ENCODE peak calls at places on chromosome 6, in ten cellular contexts. Z is left ventricle myocardium inferior; T is sigmoid colon; G is upper lobe of left lung; H is esophagus squamous epithelium; R is choroid plexus epithelial cell; P is CD8-positive, alpha-beta T cell; K is AG10803; A is DND-41; F is left lung. N is an unnamed sample.

GRCh38 chr6:25753079-25753478 is 1.5 kb upstream of the SLC17A4 start:
- DNase-seq in Z (no peak), T (no peak), G (no peak), H (no peak), R (no peak), P (no peak), K (no peak), A (no peak), F (no peak), N (no peak)

GRCh38 chr6:170091000-170091638 is 199.8 kb downstream of the DLL1 start:
- DNase-seq in Z (no peak), T (peak; percentile 38), G (peak; percentile 14), H (no peak), R (no peak), P (no peak), K (no peak), A (no peak), F (peak; percentile 19), N (no peak)

GRCh38 chr6:6105472-6106036 is 98.8 kb upstream of the NRN1 start:
- DNase-seq in Z (no peak), T (no peak), G (no peak), H (no peak), R (no peak), P (no peak), K (no peak), A (no peak), F (no peak), N (no peak)

GRCh38 chr6:136524339-136524935 is 25.8 kb downstream of the MAP7 start:
- DNase-seq in Z (no peak), T (no peak), G (no peak), H (no peak), R (no peak), P (no peak), K (no peak), A (no peak), F (no peak), N (no peak)

GRCh38 chr6:16511048-16511660 is 250.1 kb downstream of the ATXN1 start:
- DNase-seq in Z (no peak), T (no peak), G (no peak), H (no peak), R (peak; percentile 66), P (no peak), K (peak; percentile 56), A (no peak), F (no peak), N (peak; percentile 57)

GRCh38 chr6:157224178-157224956 is 99.0 kb downstream of the TMEM242 start:
- DNase-seq in Z (no peak), T (no peak), G (no peak), H (no peak), R (no peak), P (no peak), K (no peak), A (no peak), F (no peak), N (no peak)

GRCh38 chr6:16488813-16489212 is 250.4 kb downstream of the GMPR start:
- DNase-seq in Z (no peak), T (no peak), G (no peak), H (no peak), R (no peak), P (no peak), K (no peak), A (no peak), F (no peak), N (no peak)

GRCh38 chr6:170031684-170032121 is 259.2 kb downstream of the DLL1 start:
- DNase-seq in Z (peak; percentile 11), T (peak; percentile 59), G (peak; percentile 14), H (no peak), R (no peak), P (no peak), K (no peak), A (no peak), F (no peak), N (no peak)

DNA sequence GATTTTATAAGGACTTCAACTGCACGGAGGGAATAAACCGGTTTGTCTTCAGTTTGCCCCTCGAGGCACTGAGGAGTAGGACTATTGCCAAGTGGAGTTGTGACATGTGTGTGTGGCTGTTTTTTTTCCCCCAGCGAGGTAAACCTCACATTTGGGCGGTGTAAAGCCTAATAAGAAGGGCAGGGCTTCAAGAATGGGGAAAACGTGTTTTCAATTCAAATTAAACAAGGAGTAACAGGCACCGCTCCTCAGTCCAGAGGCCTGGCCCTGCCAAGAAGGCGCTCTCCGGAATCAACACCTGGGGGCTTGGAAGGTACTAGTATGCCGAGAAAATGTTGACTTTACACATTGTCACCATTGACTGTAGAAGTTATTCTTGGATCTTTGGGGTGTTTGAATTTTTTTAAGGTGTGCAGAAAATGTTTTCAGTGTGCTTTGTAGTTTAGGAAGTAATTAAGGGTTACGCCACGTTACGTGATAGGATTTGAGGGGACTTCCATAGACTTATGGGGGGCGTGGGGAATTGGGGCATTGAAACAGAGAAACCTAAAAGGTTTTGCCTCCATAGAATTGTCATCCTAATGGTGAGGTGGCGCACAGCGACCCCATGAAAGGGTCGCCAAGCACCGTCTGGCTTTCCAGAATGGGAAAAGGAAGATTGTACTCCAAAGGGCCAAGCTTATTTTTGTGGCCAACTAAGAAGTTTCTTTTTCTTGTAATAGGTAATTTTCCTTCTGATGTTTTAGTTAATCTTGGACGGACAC is 802 bp downstream of the ADGRG6 start:
- DNase-seq in Z (no peak), T (no peak), G (peak; percentile 21), H (no peak), R (no peak), P (no peak), K (no peak), A (no peak), F (no peak), N (no peak)
- H3K4me3 ChIP-seq in Z (peak overlapping the region; percentile 70), T (peak overlapping the region; percentile 48), G (peak overlapping the region; percentile 65), H (peak overlapping the region; percentile 77), R (peak overlapping the region; percentile 66), P (peak overlapping the region; percentile 61), K (peak overlapping the region; percentile 70), A (no peak overlapping the region), F (peak overlapping the region; percentile 55), N (peak overlapping the region; percentile 51)

GRCh38 chr6:31664790-31665500 is at the start of gene GPANK1:
- DNase-seq in Z (peak; percentile 89), T (peak; percentile 97), G (peak; percentile 93), H (peak; percentile 70), R (peak; percentile 97), P (peak; percentile 93), K (peak; percentile 95), A (peak; percentile 96), F (peak; percentile 93), N (peak; percentile 91)

GRCh38 chr6:31663087-31663960 is 1.5 kb downstream of the GPANK1 start:
- DNase-seq in Z (no peak), T (no peak), G (no peak), H (no peak), R (peak; percentile 22), P (no peak), K (no peak), A (no peak), F (no peak), N (no peak)

GRCh38 chr6:31661867-31662723 is 1.5 kb upstream of the C6orf47 start:
- DNase-seq in Z (no peak), T (no peak), G (no peak), H (no peak), R (no peak), P (no peak), K (no peak), A (no peak), F (no peak), N (no peak)

GRCh38 chr6:31665501-31666336 is at the start of gene CSNK2B:
- DNase-seq in Z (peak; percentile 99), T (peak; percentile 99), G (peak; percentile 100), H (peak; percentile 93), R (peak; percentile 98), P (peak; percentile 99), K (peak; percentile 96), A (peak; percentile 99), F (peak; percentile 98), N (peak; percentile 97)

DNA sequence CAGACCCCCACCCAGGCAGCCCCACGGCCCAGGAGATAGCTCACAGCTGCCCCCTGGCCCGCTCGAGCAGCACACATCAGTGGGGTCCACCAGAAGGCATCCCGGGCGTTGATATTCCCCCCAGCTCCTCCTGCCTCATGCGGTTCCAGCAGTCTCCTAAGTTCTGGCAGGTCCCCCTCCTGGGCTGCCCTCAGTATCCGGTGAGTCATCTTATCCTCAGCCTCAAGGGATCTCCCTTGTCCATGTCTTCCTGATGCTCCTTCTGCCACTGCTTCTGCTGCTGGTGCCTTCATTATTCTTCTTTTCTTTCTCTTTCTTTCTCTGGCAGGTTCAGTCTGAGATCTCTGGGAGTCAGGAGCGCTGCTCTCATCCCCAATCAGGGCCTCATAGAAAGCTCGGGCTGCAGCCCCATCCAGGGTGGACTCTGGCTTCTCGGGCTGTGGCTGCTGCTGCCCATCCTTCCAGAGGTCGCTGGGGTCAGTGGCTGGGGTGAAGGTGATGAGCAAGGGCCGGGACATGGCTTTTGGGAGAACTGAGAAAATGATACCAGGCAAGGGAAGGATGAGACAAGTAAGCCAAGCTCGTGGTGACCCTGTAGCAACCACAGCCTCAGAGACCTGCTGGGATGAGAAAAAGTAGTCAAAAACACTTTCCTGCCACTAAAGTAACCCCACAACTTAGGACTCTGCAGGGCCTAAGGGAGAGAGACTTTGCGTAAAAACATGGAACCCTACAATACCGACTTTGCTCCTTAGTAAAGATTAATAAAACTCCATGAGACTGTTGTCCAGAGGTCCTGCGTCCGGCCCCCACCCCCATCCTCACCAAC is 622 bp downstream of the GPANK1 start:
- DNase-seq in Z (no peak), T (peak; percentile 88), G (peak; percentile 42), H (no peak), R (peak; percentile 78), P (no peak), K (peak; percentile 80), A (peak; percentile 60), F (no peak), N (peak; percentile 81)
- TF ChIP-seq CTCF in Z (no peak), T (no peak), G (no peak), H (no peak), R (no peak), P (no peak), K (no peak), A (peak; percentile 8), F (no peak), N (no peak)

GRCh38 chr6:159590794-159591193 is 102.2 kb downstream of the SOD2 start:
- DNase-seq in Z (no peak), T (no peak), G (no peak), H (no peak), R (no peak), P (no peak), K (no peak), A (no peak), F (no peak), N (no peak)

GRCh38 chr6:159594750-159595117 is 98.3 kb downstream of the SOD2 start:
- DNase-seq in Z (no peak), T (no peak), G (no peak), H (no peak), R (peak; percentile 69), P (no peak), K (peak; percentile 64), A (no peak), F (no peak), N (peak; percentile 87)

GRCh38 chr6:159595173-159595572 is 97.9 kb downstream of the SOD2 start:
- DNase-seq in Z (no peak), T (no peak), G (peak; percentile 40), H (no peak), R (peak; percentile 55), P (no peak), K (peak; percentile 71), A (no peak), F (no peak), N (peak; percentile 65)

GRCh38 chr6:159594106-159594749 is 98.8 kb downstream of the SOD2 start:
- DNase-seq in Z (no peak), T (no peak), G (no peak), H (no peak), R (peak; percentile 57), P (no peak), K (peak; percentile 54), A (no peak), F (no peak), N (peak; percentile 80)
- H3K4me3 ChIP-seq in Z (no peak overlapping the region), T (no peak overlapping the region), G (no peak overlapping the region), H (no peak overlapping the region), R (no peak overlapping the region), P (no peak overlapping the region), K (no peak overlapping the region), A (no peak overlapping the region), F (no peak overlapping the region), N (no peak overlapping the region)

GRCh38 chr6:71482742-71483141 is 194.1 kb downstream of the OGFRL1 start:
- DNase-seq in Z (no peak), T (no peak), G (no peak), H (no peak), R (peak; percentile 66), P (no peak), K (no peak), A (no peak), F (no peak), N (peak; percentile 37)
- TF ChIP-seq CTCF in Z (peak; percentile 43), T (no peak), G (no peak), H (no peak), R (peak; percentile 50), P (no peak), K (peak; percentile 25), A (no peak), F (no peak), N (peak; percentile 29)